ENCODE peak calls at places on chromosome 20, in four cellular contexts. S, Z, E and X are unnamed samples.

GRCh38 chr20:33821270-33821836 is 10.2 kb downstream of the CHMP4B start:
- DNase-seq in S (no peak), Z (no peak), E (no peak), X (no peak)

GRCh38 chr20:56418385-56418861 is 6.4 kb downstream of the CASS4 start:
- DNase-seq in S (no peak), Z (no peak), E (no peak), X (no peak)

GRCh38 chr20:33947709-33948295 is 45.9 kb upstream of the RALY start:
- DNase-seq in S (peak), Z (peak), E (peak), X (peak)

GRCh38 chr20:8798505-8798904 is 270.4 kb upstream of the PLCB4 start:
- DNase-seq in S (no peak), Z (no peak), E (no peak), X (no peak)

GRCh38 chr20:34643919-34644318 is 33.0 kb downstream of the PIGU start:
- DNase-seq in S (no peak), Z (no peak), E (no peak), X (peak)

GRCh38 chr20:14888172-14888571 is 550.8 kb upstream of the FLRT3 start:
- DNase-seq in S (no peak), Z (no peak), E (no peak), X (no peak)

GRCh38 chr20:17786221-17786718 is 86.5 kb downstream of the BANF2 start:
- DNase-seq in S (no peak), Z (no peak), E (no peak), X (peak)

GRCh38 chr20:61399433-61399832 is 147.4 kb downstream of the CDH4 start:
- DNase-seq in S (no peak), Z (no peak), E (no peak), X (no peak)

GRCh38 chr20:52410182-52410647 is 218.6 kb upstream of the ZFP64 start:
- DNase-seq in S (no peak), Z (no peak), E (no peak), X (peak)

GRCh38 chr20:51195419-51195901 is 172.6 kb upstream of the KCNG1 start:
- DNase-seq in S (no peak), Z (no peak), E (no peak), X (peak)

GRCh38 chr20:9408422-9409300 is 105.7 kb upstream of the LAMP5 start:
- DNase-seq in S (no peak), Z (no peak), E (no peak), X (peak)

GRCh38 chr20:4056880-4057279 is 41.5 kb upstream of the RNF24 start:
- DNase-seq in S (no peak), Z (no peak), E (no peak), X (no peak)
- TF ChIP-seq POLR2A in S (no peak), Z (no peak), E (no peak), X (no peak)

GRCh38 chr20:16514145-16514544 is 59.1 kb downstream of the KIF16B start:
- DNase-seq in S (no peak), Z (no peak), E (no peak), X (no peak)
- TF ChIP-seq SMC3 in S (no peak), Z (no peak), E (no peak), X (no peak)

DNA sequence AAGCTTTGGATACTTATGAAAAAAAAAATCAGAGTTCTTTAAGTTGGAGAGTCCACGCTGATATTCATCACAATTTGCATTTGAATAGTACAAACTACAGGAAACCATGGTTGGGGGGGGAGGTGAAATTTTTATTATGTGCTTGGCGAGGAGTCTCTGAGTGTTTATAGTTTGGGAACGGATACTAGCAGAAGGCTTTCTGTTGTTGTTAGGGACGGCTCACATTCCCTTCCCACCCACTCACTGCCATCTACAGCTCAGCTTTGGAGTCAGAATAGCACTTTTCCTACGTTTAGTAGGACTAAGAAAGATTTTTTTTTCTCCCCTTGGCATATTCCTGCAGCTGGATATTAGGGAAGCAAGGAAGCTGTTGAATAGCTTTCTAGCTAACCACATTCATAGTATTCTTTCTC is 235.0 kb upstream of the ZNF217 start:
- DNase-seq in S (peak), Z (peak), E (no peak), X (peak)
- TF ChIP-seq ELK1 in S (no peak), Z (no peak), E (no peak), X (no peak)

GRCh38 chr20:31606928-31607639 is 2.0 kb downstream of the ID1 start:
- DNase-seq in S (peak), Z (peak), E (no peak), X (peak)
- TF ChIP-seq POLR2A in S (peak), Z (peak), E (no peak), X (peak)

GRCh38 chr20:59630526-59630925 is 26.2 kb downstream of the PHACTR3 start:
- DNase-seq in S (no peak), Z (no peak), E (no peak), X (no peak)

GRCh38 chr20:59634435-59635005 is 30.2 kb downstream of the PHACTR3 start:
- DNase-seq in S (no peak), Z (no peak), E (no peak), X (no peak)

GRCh38 chr20:59631751-59632380 is 27.5 kb downstream of the PHACTR3 start:
- DNase-seq in S (no peak), Z (no peak), E (no peak), X (no peak)

GRCh38 chr20:59633646-59634045 is 29.3 kb downstream of the PHACTR3 start:
- DNase-seq in S (no peak), Z (no peak), E (no peak), X (no peak)

DNA sequence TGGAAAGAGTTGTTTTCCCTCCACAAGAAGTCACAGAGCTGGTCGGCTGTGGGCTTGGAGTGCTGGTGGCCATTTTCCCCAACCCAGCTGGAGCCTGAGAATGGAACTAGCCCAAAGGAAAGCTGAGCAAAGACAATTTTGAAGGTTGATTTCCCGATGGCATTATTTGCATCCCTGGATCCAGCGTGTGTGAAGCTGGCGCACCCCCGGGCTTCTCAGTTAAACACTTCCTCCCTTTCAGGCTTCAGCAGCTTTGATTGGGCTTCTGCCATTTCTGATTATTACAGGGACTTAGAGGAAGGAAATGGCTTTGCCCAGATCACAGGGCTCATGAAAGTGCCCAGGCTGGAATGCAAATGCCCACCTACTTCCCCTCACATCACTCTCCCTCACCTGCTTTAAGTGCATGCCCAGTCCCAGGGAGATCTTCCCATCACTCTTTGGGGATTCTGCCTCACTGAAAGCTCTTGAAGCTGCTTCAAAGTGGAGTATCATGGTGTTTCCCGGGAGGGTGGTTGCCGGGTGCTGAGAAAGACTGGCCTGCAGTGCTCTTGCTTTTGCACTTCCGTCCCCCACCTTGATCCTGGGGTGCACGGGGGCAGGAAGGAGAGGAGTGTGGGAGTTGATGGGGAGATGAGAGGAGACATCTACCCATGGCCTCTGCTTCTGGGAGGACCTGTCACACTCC is 28.2 kb downstream of the PHACTR3 start:
- DNase-seq in S (no peak), Z (no peak), E (no peak), X (no peak)
- TF ChIP-seq SMC3 in S (no peak), Z (no peak), E (no peak), X (no peak)

DNA sequence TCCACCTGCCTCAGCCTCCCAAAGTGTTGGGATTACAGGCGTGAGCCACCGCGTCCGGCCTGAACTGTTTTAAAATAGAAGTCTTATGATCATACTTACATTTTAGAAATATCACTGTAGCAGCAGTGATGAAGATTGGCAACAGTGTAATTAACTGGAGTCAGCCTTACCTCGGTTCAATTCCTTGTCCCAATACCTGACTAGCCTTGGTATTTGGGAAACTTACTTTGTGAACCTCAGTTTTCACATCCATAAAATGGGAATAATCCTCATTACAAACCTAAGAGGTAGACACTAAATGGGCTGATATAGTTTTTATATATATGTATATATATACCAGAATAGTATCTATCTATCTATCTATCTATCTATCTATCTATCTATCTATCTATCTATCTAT is 19.3 kb downstream of the PHF20 start:
- DNase-seq in S (no peak), Z (no peak), E (no peak), X (no peak)
- TF ChIP-seq ELK1 in S (no peak), Z (no peak), E (no peak), X (no peak)

GRCh38 chr20:23918896-23919295 is 39.3 kb upstream of the CST5 start:
- DNase-seq in S (no peak), Z (no peak), E (no peak), X (no peak)

GRCh38 chr20:23920408-23920780 is 40.8 kb upstream of the CST5 start:
- DNase-seq in S (no peak), Z (no peak), E (no peak), X (no peak)

GRCh38 chr20:23917024-23917725 is 37.6 kb upstream of the CST5 start:
- DNase-seq in S (no peak), Z (no peak), E (no peak), X (no peak)

GRCh38 chr20:23918101-23918862 is 38.7 kb upstream of the CST5 start:
- DNase-seq in S (no peak), Z (no peak), E (no peak), X (no peak)

GRCh38 chr20:23915844-23916243 is 36.3 kb upstream of the CST5 start:
- DNase-seq in S (no peak), Z (no peak), E (no peak), X (no peak)
- TF ChIP-seq POLR2A in S (no peak), Z (no peak), E (no peak), X (no peak)

GRCh38 chr20:25148181-25148981 is 47.1 kb upstream of the ENTPD6 start:
- DNase-seq in S (no peak), Z (no peak), E (no peak), X (peak)
- TF ChIP-seq SMC3 in S (no peak), Z (no peak), E (no peak), X (no peak)

GRCh38 chr20:5557123-5557522 is 193.1 kb upstream of the SHLD1 start:
- DNase-seq in S (peak), Z (peak), E (peak), X (peak)
- TF ChIP-seq ELK1 in S (no peak), Z (no peak), E (no peak), X (no peak)